ENCODE peak calls at places on chromosomes 6 and 20, in five cellular contexts. B, H, X, Z and C are unnamed samples.

GRCh38 chr6:11598687-11599086 is 61.1 kb downstream of the TMEM170B start:
- DNase-seq in B (no peak), X (no peak), H (no peak), Z (no peak), C (no peak)

GRCh38 chr20:33707668-33708067 is 12.4 kb downstream of the PXMP4 start:
- DNase-seq in Z (no peak), B (no peak), X (no peak), H (no peak), C (no peak)

GRCh38 chr6:150056156-150056555 is 12.8 kb downstream of the ULBP3 start:
- DNase-seq in Z (no peak), X (no peak), B (no peak), H (no peak), C (no peak)

GRCh38 chr6:8743146-8743745 is 307.9 kb upstream of the SLC35B3 start:
- DNase-seq in B (no peak), X (no peak), H (no peak), Z (no peak), C (no peak)

GRCh38 chr6:113936093-113936934 is 34.6 kb downstream of the HDAC2 start:
- DNase-seq in Z (no peak), H (peak; percentile 55), X (no peak), B (peak; percentile 24), C (no peak)

GRCh38 chr20:24502184-24502583 is 32.8 kb downstream of the SYNDIG1 start:
- DNase-seq in X (no peak), B (no peak), H (peak; percentile 84), Z (no peak), C (no peak)

GRCh38 chr20:40863337-40863919 is 165.2 kb upstream of the TOP1 start:
- DNase-seq in Z (no peak), X (no peak), H (no peak), B (no peak), C (no peak)

GRCh38 chr20:17936306-17936790 is 32.2 kb downstream of the SNX5 start:
- DNase-seq in H (peak; percentile 32), B (no peak), Z (no peak), X (no peak), C (no peak)

GRCh38 chr6:153208706-153209105 is 77.6 kb upstream of the RGS17 start:
- DNase-seq in B (no peak), Z (no peak), H (no peak), X (no peak), C (no peak)

GRCh38 chr6:108782231-108783041 is 65.8 kb upstream of the ARMC2 start:
- DNase-seq in H (peak; percentile 78), X (peak; percentile 85), B (no peak), Z (peak; percentile 68), C (peak; percentile 90)

GRCh38 chr20:43415661-43416430 is 41.9 kb upstream of the SRSF6 start:
- DNase-seq in B (no peak), X (no peak), Z (no peak), H (no peak), C (no peak)

GRCh38 chr20:58569211-58570125 is 54.3 kb upstream of the APCDD1L start:
- DNase-seq in X (no peak), Z (no peak), B (no peak), H (no peak), C (no peak)

GRCh38 chr6:160455484-160456213 is 107.5 kb downstream of the SLC22A3 start:
- DNase-seq in B (peak; percentile 5), H (peak; percentile 42), X (peak; percentile 34), Z (peak; percentile 64), C (peak; percentile 55)

GRCh38 chr20:381581-382290 is 1.2 kb downstream of the TRIB3 start:
- DNase-seq in H (peak; percentile 68), Z (peak; percentile 55), B (peak; percentile 48), X (peak; percentile 89), C (peak; percentile 87)

GRCh38 chr20:62663484-62664315 is 21.4 kb downstream of the SLCO4A1 start:
- DNase-seq in X (no peak), H (no peak), B (no peak), Z (no peak), C (no peak)

GRCh38 chr6:89400912-89401399 is 11.1 kb downstream of the RRAGD start:
- DNase-seq in Z (no peak), H (no peak), B (no peak), X (no peak), C (no peak)

GRCh38 chr20:55415567-55416142 is 589.7 kb downstream of the CBLN4 start:
- DNase-seq in H (peak; percentile 1), Z (no peak), B (no peak), X (no peak), C (no peak)

GRCh38 chr6:19613678-19614077 is 223.5 kb upstream of the ID4 start:
- DNase-seq in B (no peak), H (no peak), X (no peak), Z (no peak), C (no peak)

GRCh38 chr20:62165762-62166399 is 16.9 kb upstream of the MTG2 start:
- DNase-seq in B (no peak), H (no peak), Z (no peak), X (no peak), C (no peak)

GRCh38 chr6:122839477-122839876 is 50.4 kb downstream of the SMPDL3A start:
- DNase-seq in X (no peak), H (peak; percentile 31), Z (peak; percentile 23), B (no peak), C (no peak)

GRCh38 chr20:59063358-59064213 is 21.0 kb upstream of the PRELID3B start:
- DNase-seq in X (peak; percentile 29), B (no peak), Z (no peak), H (peak; percentile 92), C (no peak)

GRCh38 chr6:41967312-41968287 is 26.0 kb upstream of the CCND3 start:
- DNase-seq in X (no peak), Z (no peak), B (no peak), H (peak; percentile 72), C (no peak)

GRCh38 chr20:51014797-51015722 is 7.8 kb downstream of the KCNG1 start:
- DNase-seq in Z (no peak), X (no peak), H (peak; percentile 49), B (no peak), C (no peak)

GRCh38 chr6:2630891-2631458 is 119.7 kb downstream of the MYLK4 start:
- DNase-seq in X (no peak), B (no peak), H (peak; percentile 96), Z (no peak), C (no peak)

GRCh38 chr20:24762371-24762770 is 186.7 kb upstream of the CST7 start:
- DNase-seq in X (no peak), B (no peak), Z (no peak), H (no peak), C (no peak)

GRCh38 chr6:24228681-24229255 is 102.8 kb downstream of the NRSN1 start:
- DNase-seq in H (peak; percentile 60), B (no peak), Z (no peak), X (no peak), C (no peak)

GRCh38 chr6:116522896-116523295 is 11.5 kb downstream of the CALHM5 start:
- DNase-seq in H (no peak), X (no peak), B (no peak), Z (no peak), C (no peak)

GRCh38 chr20:2768632-2769015 is 31.8 kb downstream of the CPXM1 start:
- DNase-seq in X (no peak), B (no peak), H (no peak), Z (no peak), C (no peak)

GRCh38 chr6:113359155-113360140 is 497.7 kb upstream of the MARCKS start:
- DNase-seq in H (peak; percentile 93), B (no peak), Z (no peak), X (no peak), C (no peak)

GRCh38 chr6:41159415-41160082 is 3.4 kb downstream of the TREM2 start:
- DNase-seq in B (no peak), Z (no peak), H (no peak), X (no peak), C (no peak)

GRCh38 chr6:1503811-1504210 is 105.9 kb upstream of the FOXC1 start:
- DNase-seq in H (no peak), X (no peak), Z (no peak), B (no peak), C (no peak)

GRCh38 chr20:64217539-64217938 is 38.0 kb upstream of the PCMTD2 start:
- DNase-seq in H (no peak), X (no peak), B (no peak), Z (no peak), C (no peak)

GRCh38 chr20:64219202-64219601 is 36.3 kb upstream of the PCMTD2 start:
- DNase-seq in H (no peak), Z (no peak), B (no peak), X (no peak), C (no peak)

GRCh38 chr20:64214952-64215351 is 40.6 kb upstream of the PCMTD2 start:
- DNase-seq in B (no peak), H (no peak), Z (no peak), X (no peak), C (no peak)

GRCh38 chr20:64216036-64216435 is 39.5 kb upstream of the PCMTD2 start:
- DNase-seq in H (no peak), B (no peak), Z (no peak), X (no peak), C (no peak)

GRCh38 chr20:64216910-64217309 is 38.6 kb upstream of the PCMTD2 start:
- DNase-seq in H (no peak), Z (no peak), B (no peak), X (no peak), C (no peak)
- H3K4me1 ChIP-seq in H (no peaks in the 10 kb centered on the region), Z (peaks cover 7% of the 10 kb centered on the region), B (no peaks in the 10 kb centered on the region), X (peaks cover 26% of the 10 kb centered on the region), C (peaks cover 16% of the 10 kb centered on the region)

GRCh38 chr20:63953764-63954429 is 2.3 kb downstream of the UCKL1 start:
- DNase-seq in H (no peak), X (no peak), B (no peak), Z (no peak), C (no peak)
- H3K4me1 ChIP-seq in H (peaks cover 41% of the 10 kb centered on the region), X (peaks cover 40% of the 10 kb centered on the region), B (peaks cover 20% of the 10 kb centered on the region), Z (peaks cover 40% of the 10 kb centered on the region), C (peaks cover 78% of the 10 kb centered on the region)

GRCh38 chr6:68653706-68654089 is 18.6 kb downstream of the ADGRB3 start:
- DNase-seq in B (no peak), H (no peak), X (no peak), Z (no peak), C (no peak)
- H3K4me1 ChIP-seq in B (no peaks in the 10 kb centered on the region), H (no peaks in the 10 kb centered on the region), X (no peaks in the 10 kb centered on the region), Z (no peaks in the 10 kb centered on the region), C (no peaks in the 10 kb centered on the region)

GRCh38 chr6:111753573-111753972 is 119.7 kb downstream of the FYN start:
- DNase-seq in B (no peak), Z (no peak), X (no peak), H (no peak), C (no peak)

GRCh38 chr6:111750147-111750546 is 123.1 kb downstream of the FYN start:
- DNase-seq in Z (no peak), B (no peak), H (no peak), X (no peak), C (no peak)

GRCh38 chr6:111752476-111752875 is 120.8 kb downstream of the FYN start:
- DNase-seq in X (no peak), Z (no peak), H (no peak), B (no peak), C (no peak)

GRCh38 chr6:111748247-111748647 is 125.0 kb downstream of the FYN start:
- DNase-seq in B (no peak), Z (no peak), X (no peak), H (no peak), C (no peak)

GRCh38 chr6:111750753-111751684 is 122.2 kb downstream of the FYN start:
- DNase-seq in B (no peak), H (peak; percentile 70), Z (no peak), X (no peak), C (no peak)
- H3K4me1 ChIP-seq in B (peaks cover 69% of the 10 kb centered on the region), H (no peaks in the 10 kb centered on the region), Z (peaks cover 97% of the 10 kb centered on the region), X (no peaks in the 10 kb centered on the region), C (peaks cover 61% of the 10 kb centered on the region)

GRCh38 chr20:3875378-3875974 is 13.7 kb upstream of the PANK2 start:
- DNase-seq in H (no peak), B (no peak), X (no peak), Z (no peak), C (no peak)
- H3K4me1 ChIP-seq in H (peaks cover 3% of the 10 kb centered on the region), B (no peaks in the 10 kb centered on the region), X (no peaks in the 10 kb centered on the region), Z (peaks cover 7% of the 10 kb centered on the region), C (no peaks in the 10 kb centered on the region)